ENCODE peak calls at places on chromosomes 2 and 18, in four cellular contexts. One of them, this sample, is unnamed.
A peak's percentile ranks its signal among the peaks of the same experiment; 100 is the strongest.

GRCh38 chr2:191878576-191879298 is 31.8 kb upstream of the CAVIN2 start:
- DNase-seq in NCI-H774: no peak
- DNase-seq in GM20000: no peak
- DNase-seq in posterior cingulate gyrus: no peak
- DNase-seq in this sample: no peak

GRCh38 chr2:25894135-25894830 is 16.0 kb upstream of the ASXL2 start:
- DNase-seq in NCI-H774: no peak
- DNase-seq in posterior cingulate gyrus: no peak
- DNase-seq in GM20000: no peak
- DNase-seq in this sample: no peak

GRCh38 chr2:149410701-149411484 is 80.5 kb downstream of the LYPD6 start:
- DNase-seq in GM20000: no peak
- DNase-seq in posterior cingulate gyrus: no peak
- DNase-seq in NCI-H774: no peak
- DNase-seq in this sample: no peak

GRCh38 chr2:43541165-43541564 is 54.7 kb downstream of the THADA start:
- DNase-seq in NCI-H774: no peak
- DNase-seq in posterior cingulate gyrus: no peak
- DNase-seq in GM20000: no peak
- DNase-seq in this sample: no peak

GRCh38 chr2:152134488-152135280 is 35.8 kb upstream of the CACNB4 start:
- DNase-seq in posterior cingulate gyrus: no peak
- DNase-seq in NCI-H774: no peak
- DNase-seq in GM20000: peak; percentile 33
- DNase-seq in this sample: peak; percentile 28

GRCh38 chr18:77650799-77651385 is 401.2 kb downstream of the GALR1 start:
- DNase-seq in posterior cingulate gyrus: peak; percentile 94
- DNase-seq in NCI-H774: peak; percentile 79
- DNase-seq in GM20000: peak; percentile 83
- DNase-seq in this sample: no peak

GRCh38 chr2:200600549-200601212 is 14.9 kb downstream of the AOX1 start:
- DNase-seq in GM20000: no peak
- DNase-seq in NCI-H774: no peak
- DNase-seq in posterior cingulate gyrus: no peak
- DNase-seq in this sample: no peak

GRCh38 chr2:144553379-144553778 is 33.5 kb upstream of the ZEB2 start:
- DNase-seq in NCI-H774: no peak
- DNase-seq in posterior cingulate gyrus: no peak
- DNase-seq in GM20000: no peak
- DNase-seq in this sample: no peak

GRCh38 chr2:85539361-85540130 is 578 bp downstream of the MAT2A start:
- DNase-seq in GM20000: peak; percentile 75
- DNase-seq in NCI-H774: peak; percentile 31
- DNase-seq in posterior cingulate gyrus: peak; percentile 93
- DNase-seq in this sample: peak; percentile 36

GRCh38 chr2:112201706-112202430 is 53.0 kb downstream of the ZC3H8 start:
- DNase-seq in NCI-H774: no peak
- DNase-seq in posterior cingulate gyrus: no peak
- DNase-seq in GM20000: no peak
- DNase-seq in this sample: no peak

GRCh38 chr2:196324212-196324611 is 152.8 kb upstream of the STK17B start:
- DNase-seq in GM20000: no peak
- DNase-seq in NCI-H774: no peak
- DNase-seq in posterior cingulate gyrus: no peak
- DNase-seq in this sample: no peak

GRCh38 chr2:235129856-235130255 is 178.0 kb downstream of the SH3BP4 start:
- DNase-seq in GM20000: no peak
- DNase-seq in NCI-H774: no peak
- DNase-seq in posterior cingulate gyrus: no peak
- DNase-seq in this sample: no peak

GRCh38 chr2:1482981-1483380 is 69.7 kb downstream of the TPO start:
- DNase-seq in posterior cingulate gyrus: no peak
- DNase-seq in NCI-H774: no peak
- DNase-seq in GM20000: no peak
- DNase-seq in this sample: no peak

GRCh38 chr2:2506536-2506935 is 175.5 kb upstream of the MYT1L start:
- DNase-seq in NCI-H774: no peak
- DNase-seq in posterior cingulate gyrus: no peak
- DNase-seq in GM20000: no peak
- DNase-seq in this sample: no peak

GRCh38 chr2:85585781-85586105 is 1.5 kb downstream of the VAMP5 start:
- DNase-seq in posterior cingulate gyrus: no peak
- DNase-seq in NCI-H774: no peak
- DNase-seq in GM20000: no peak
- DNase-seq in this sample: no peak

GRCh38 chr2:217948341-217948791 is 54.4 kb downstream of the TNS1 start:
- DNase-seq in GM20000: no peak
- DNase-seq in NCI-H774: no peak
- DNase-seq in posterior cingulate gyrus: peak; percentile 29
- DNase-seq in this sample: no peak

GRCh38 chr2:203656522-203657287 is 49.7 kb upstream of the CD28 start:
- DNase-seq in posterior cingulate gyrus: no peak
- DNase-seq in NCI-H774: no peak
- DNase-seq in GM20000: no peak
- DNase-seq in this sample: no peak

GRCh38 chr18:22207022-22207758 is 37.8 kb downstream of the GATA6 start:
- DNase-seq in posterior cingulate gyrus: no peak
- DNase-seq in GM20000: no peak
- DNase-seq in NCI-H774: no peak
- DNase-seq in this sample: no peak

GRCh38 chr18:79030680-79031079 is 38.5 kb upstream of the ATP9B start:
- DNase-seq in posterior cingulate gyrus: no peak
- DNase-seq in GM20000: no peak
- DNase-seq in NCI-H774: no peak
- DNase-seq in this sample: no peak

GRCh38 chr2:129699781-129700573 is 279.5 kb upstream of the RAB6C start:
- DNase-seq in NCI-H774: no peak
- DNase-seq in posterior cingulate gyrus: no peak
- DNase-seq in GM20000: no peak
- DNase-seq in this sample: no peak

GRCh38 chr2:103161456-103162289 is 399.8 kb downstream of the TMEM182 start:
- DNase-seq in GM20000: peak; percentile 35
- DNase-seq in NCI-H774: peak; percentile 57
- DNase-seq in posterior cingulate gyrus: no peak
- DNase-seq in this sample: no peak